ENCODE peak calls at places on chromosomes 2 and 18, in five cellular contexts. One of them, this sample, is unnamed. For H3K4me1, the result is how much of the 10 kb centered on the place peaks cover.

GRCh38 chr18:10406172-10406663 is 48.2 kb upstream of the APCDD1 start:
- DNase-seq in adrenal gland: no peak
- DNase-seq in pancreas: peak
- DNase-seq in transverse colon: no peak
- DNase-seq in K562: no peak
- DNase-seq in this sample: no peak

GRCh38 chr2:134852518-134852917 is 14.1 kb downstream of the ACMSD start:
- DNase-seq in adrenal gland: no peak
- DNase-seq in K562: no peak
- DNase-seq in transverse colon: no peak
- DNase-seq in pancreas: no peak
- DNase-seq in this sample: no peak

GRCh38 chr18:58046087-58046793 is 2.2 kb downstream of the NEDD4L start:
- DNase-seq in transverse colon: no peak
- DNase-seq in pancreas: no peak
- DNase-seq in K562: no peak
- DNase-seq in adrenal gland: no peak
- DNase-seq in this sample: no peak

GRCh38 chr2:98374286-98374685 is 28.0 kb downstream of the CNGA3 start:
- DNase-seq in pancreas: no peak
- DNase-seq in adrenal gland: no peak
- DNase-seq in K562: no peak
- DNase-seq in transverse colon: no peak
- DNase-seq in this sample: no peak

GRCh38 chr2:3201296-3201695 is 176.3 kb downstream of the EIPR1 start:
- DNase-seq in adrenal gland: no peak
- DNase-seq in transverse colon: no peak
- DNase-seq in pancreas: no peak
- DNase-seq in K562: no peak
- DNase-seq in this sample: no peak

GRCh38 chr2:201074996-201075395 is 3.2 kb downstream of the NDUFB3 start:
- DNase-seq in adrenal gland: no peak
- DNase-seq in pancreas: no peak
- DNase-seq in K562: no peak
- DNase-seq in transverse colon: no peak
- DNase-seq in this sample: no peak

GRCh38 chr2:54672587-54673456 is 50.6 kb upstream of the EML6 start:
- DNase-seq in pancreas: no peak
- DNase-seq in K562: no peak
- DNase-seq in transverse colon: peak
- DNase-seq in adrenal gland: no peak
- DNase-seq in this sample: peak

GRCh38 chr2:38933653-38934052 is 44.0 kb downstream of the ARHGEF33 start:
- DNase-seq in transverse colon: no peak
- DNase-seq in K562: no peak
- DNase-seq in pancreas: no peak
- DNase-seq in adrenal gland: no peak
- DNase-seq in this sample: no peak

GRCh38 chr2:60550151-60550983 is 3.1 kb downstream of the BCL11A start:
- DNase-seq in K562: peak
- DNase-seq in pancreas: peak
- DNase-seq in adrenal gland: peak
- DNase-seq in transverse colon: peak
- DNase-seq in this sample: peak

GRCh38 chr2:21694079-21694478 is 570.3 kb downstream of the TDRD15 start:
- DNase-seq in adrenal gland: no peak
- DNase-seq in pancreas: no peak
- DNase-seq in transverse colon: no peak
- DNase-seq in K562: no peak
- DNase-seq in this sample: no peak

GRCh38 chr2:68237976-68238580 is 14.3 kb downstream of the PPP3R1 start:
- DNase-seq in pancreas: no peak
- DNase-seq in K562: no peak
- DNase-seq in transverse colon: no peak
- DNase-seq in adrenal gland: no peak
- DNase-seq in this sample: no peak

GRCh38 chr18:11839556-11839955 is 11.7 kb upstream of the CHMP1B start:
- DNase-seq in pancreas: no peak
- DNase-seq in transverse colon: no peak
- DNase-seq in K562: no peak
- DNase-seq in adrenal gland: no peak
- DNase-seq in this sample: no peak

GRCh38 chr18:2240311-2240705 is 331.0 kb downstream of the METTL4 start:
- DNase-seq in transverse colon: no peak
- DNase-seq in K562: no peak
- DNase-seq in pancreas: no peak
- DNase-seq in adrenal gland: no peak
- DNase-seq in this sample: no peak

GRCh38 chr2:45825001-45825651 is 173.7 kb downstream of the PRKCE start:
- DNase-seq in transverse colon: no peak
- DNase-seq in K562: no peak
- DNase-seq in pancreas: no peak
- DNase-seq in adrenal gland: no peak
- DNase-seq in this sample: no peak

GRCh38 chr2:201130524-201131186 is 14.7 kb downstream of the CFLAR start:
- DNase-seq in transverse colon: no peak
- DNase-seq in pancreas: no peak
- DNase-seq in adrenal gland: no peak
- DNase-seq in K562: peak
- DNase-seq in this sample: no peak

GRCh38 chr2:112229365-112229764 is 25.5 kb downstream of the ZC3H8 start:
- DNase-seq in pancreas: peak
- DNase-seq in transverse colon: no peak
- DNase-seq in adrenal gland: peak
- DNase-seq in K562: no peak
- DNase-seq in this sample: no peak

GRCh38 chr2:173191601-173192000 is 116.0 kb downstream of the MAP3K20 start:
- DNase-seq in adrenal gland: no peak
- DNase-seq in transverse colon: no peak
- DNase-seq in pancreas: no peak
- DNase-seq in K562: no peak
- DNase-seq in this sample: no peak

GRCh38 chr2:42974697-42975357 is 182.4 kb upstream of the HAAO start:
- DNase-seq in pancreas: peak
- DNase-seq in K562: peak
- DNase-seq in transverse colon: peak
- DNase-seq in adrenal gland: peak
- DNase-seq in this sample: peak

GRCh38 chr18:34976899-34977786 is 64.1 kb upstream of the MAPRE2 start:
- DNase-seq in adrenal gland: peak
- DNase-seq in transverse colon: peak
- DNase-seq in pancreas: peak
- DNase-seq in K562: peak
- DNase-seq in this sample: peak

GRCh38 chr2:71667256-71668182 is 214.2 kb downstream of the DYSF start:
- DNase-seq in transverse colon: no peak
- DNase-seq in pancreas: no peak
- DNase-seq in adrenal gland: peak
- DNase-seq in K562: no peak
- DNase-seq in this sample: no peak

GRCh38 chr18:10044054-10044453 is 130.2 kb downstream of the VAPA start:
- DNase-seq in transverse colon: no peak
- DNase-seq in K562: no peak
- DNase-seq in adrenal gland: no peak
- DNase-seq in pancreas: no peak
- DNase-seq in this sample: no peak

GRCh38 chr2:237254911-237255578 is 158.9 kb downstream of the COL6A3 start:
- DNase-seq in pancreas: no peak
- DNase-seq in transverse colon: no peak
- DNase-seq in adrenal gland: no peak
- DNase-seq in K562: no peak
- DNase-seq in this sample: no peak

GRCh38 chr2:237251959-237252358 is 162.0 kb downstream of the COL6A3 start:
- DNase-seq in K562: no peak
- DNase-seq in adrenal gland: no peak
- DNase-seq in transverse colon: no peak
- DNase-seq in pancreas: no peak
- DNase-seq in this sample: no peak

GRCh38 chr2:237250599-237250998 is 163.4 kb downstream of the COL6A3 start:
- DNase-seq in transverse colon: no peak
- DNase-seq in adrenal gland: no peak
- DNase-seq in pancreas: no peak
- DNase-seq in K562: no peak
- DNase-seq in this sample: no peak

GRCh38 chr2:237254369-237254861 is 159.5 kb downstream of the COL6A3 start:
- DNase-seq in pancreas: no peak
- DNase-seq in adrenal gland: no peak
- DNase-seq in K562: no peak
- DNase-seq in transverse colon: no peak
- DNase-seq in this sample: no peak

DNA sequence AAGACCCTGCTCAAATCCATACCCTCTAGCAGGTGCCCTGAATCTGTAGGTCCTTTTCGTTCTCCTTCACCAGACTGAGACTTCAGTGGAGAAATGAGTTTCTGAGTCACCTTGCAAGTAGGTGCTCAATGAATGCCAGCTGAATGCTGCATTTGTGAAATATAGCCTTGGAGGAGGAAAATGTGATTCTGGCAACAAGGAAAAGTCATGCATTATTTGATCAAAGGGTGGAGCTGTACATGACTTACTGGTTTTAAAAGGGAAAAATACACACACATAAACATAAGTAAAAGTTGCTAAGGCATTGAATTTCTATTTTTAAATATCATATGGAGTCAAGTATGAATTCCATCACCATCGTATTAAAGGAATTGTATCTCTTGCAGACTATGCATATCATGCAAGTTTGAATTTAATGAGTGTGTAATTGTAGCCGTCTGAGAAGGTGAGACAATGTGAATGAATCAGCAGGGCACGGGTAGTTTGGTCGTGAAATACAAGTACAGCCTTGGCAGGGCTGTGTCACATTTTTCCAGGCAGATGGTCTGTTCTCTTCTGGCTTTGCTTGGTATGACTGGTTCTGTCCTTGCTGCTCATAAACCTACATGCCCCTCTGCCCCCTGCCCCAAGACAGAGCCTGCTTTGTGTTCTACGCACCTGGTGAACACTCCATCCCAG is 160.8 kb downstream of the COL6A3 start:
- DNase-seq in adrenal gland: no peak
- DNase-seq in transverse colon: no peak
- DNase-seq in pancreas: no peak
- DNase-seq in K562: no peak
- DNase-seq in this sample: no peak
- H3K4me1 ChIP-seq in adrenal gland: under half
- H3K4me1 ChIP-seq in transverse colon: under half
- H3K4me1 ChIP-seq in pancreas: under half
- H3K4me1 ChIP-seq in K562: under half
- H3K4me1 ChIP-seq in this sample: under half

DNA sequence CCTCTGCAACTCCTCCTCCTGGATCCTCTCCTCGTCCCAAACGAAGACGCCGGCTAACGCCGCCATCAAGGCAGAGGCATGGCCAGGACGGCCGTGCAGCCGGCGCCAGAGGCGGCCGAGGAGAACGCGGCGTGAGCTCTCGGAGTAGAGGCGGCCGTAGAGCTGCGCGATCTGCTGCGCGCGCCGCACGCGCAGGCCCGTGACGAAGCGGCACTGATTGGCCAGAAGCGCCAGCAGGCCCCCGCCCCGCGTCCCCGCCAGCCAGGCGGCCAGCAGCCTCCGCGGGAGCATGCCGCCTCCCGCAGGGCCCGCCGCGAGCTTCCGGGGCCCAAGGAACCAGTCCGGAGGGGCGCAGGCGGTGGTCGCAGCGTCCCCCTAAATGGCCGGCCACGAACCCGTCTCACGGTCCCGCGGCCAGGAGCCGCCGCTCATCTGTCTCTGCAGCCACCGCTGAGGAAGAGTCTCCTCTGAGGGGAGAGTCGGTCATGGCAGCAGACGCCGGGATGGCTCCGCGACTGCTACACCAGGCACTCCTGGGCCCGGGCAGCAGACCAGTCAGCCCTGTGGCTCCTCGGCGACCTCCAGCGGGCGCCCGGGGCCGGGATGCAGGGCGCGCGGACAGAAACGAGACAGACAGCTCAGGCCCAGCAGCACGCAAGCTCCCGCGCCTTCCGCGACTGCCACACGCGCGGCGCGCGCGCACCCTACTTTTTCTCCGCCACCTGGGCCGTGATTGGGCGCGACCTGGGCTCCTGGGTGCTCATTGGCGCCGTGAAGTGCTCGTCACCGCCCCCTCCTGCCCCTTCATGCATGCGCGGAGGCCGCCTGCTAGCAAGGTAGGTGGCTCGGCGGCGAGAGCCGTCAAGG is at the start of gene STARD7:
- DNase-seq in adrenal gland: peak
- DNase-seq in transverse colon: peak
- DNase-seq in K562: peak
- DNase-seq in pancreas: peak
- DNase-seq in this sample: peak
- TF ChIP-seq CTCF in adrenal gland: no peak
- TF ChIP-seq CTCF in transverse colon: no peak
- TF ChIP-seq CTCF in K562: peak
- TF ChIP-seq CTCF in pancreas: peak
- TF ChIP-seq CTCF in this sample: peak

DNA sequence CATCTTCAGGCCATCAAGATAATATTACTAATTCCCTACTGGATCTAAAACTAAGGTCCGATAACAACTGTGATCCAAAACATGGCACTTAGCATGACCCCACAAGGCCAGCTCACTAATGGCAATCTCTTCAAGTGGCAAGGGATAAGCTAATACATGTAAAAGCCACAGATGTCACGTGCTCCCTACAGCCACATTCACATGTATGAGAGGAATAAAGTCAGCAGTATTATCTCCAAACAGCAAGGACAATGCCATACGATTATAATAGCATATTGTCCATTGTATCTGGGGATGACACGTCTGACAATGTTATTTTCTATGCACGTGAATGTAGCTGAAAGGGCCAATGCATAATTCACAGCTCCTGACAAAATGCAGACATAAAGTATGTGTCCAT is 56.0 kb downstream of the KLF7 start:
- DNase-seq in K562: no peak
- DNase-seq in transverse colon: no peak
- DNase-seq in pancreas: no peak
- DNase-seq in adrenal gland: no peak
- DNase-seq in this sample: no peak
- H3K4me3 ChIP-seq in K562: no peak
- H3K4me3 ChIP-seq in transverse colon: no peak
- H3K4me3 ChIP-seq in pancreas: no peak
- H3K4me3 ChIP-seq in adrenal gland: no peak
- H3K4me3 ChIP-seq in this sample: no peak

DNA sequence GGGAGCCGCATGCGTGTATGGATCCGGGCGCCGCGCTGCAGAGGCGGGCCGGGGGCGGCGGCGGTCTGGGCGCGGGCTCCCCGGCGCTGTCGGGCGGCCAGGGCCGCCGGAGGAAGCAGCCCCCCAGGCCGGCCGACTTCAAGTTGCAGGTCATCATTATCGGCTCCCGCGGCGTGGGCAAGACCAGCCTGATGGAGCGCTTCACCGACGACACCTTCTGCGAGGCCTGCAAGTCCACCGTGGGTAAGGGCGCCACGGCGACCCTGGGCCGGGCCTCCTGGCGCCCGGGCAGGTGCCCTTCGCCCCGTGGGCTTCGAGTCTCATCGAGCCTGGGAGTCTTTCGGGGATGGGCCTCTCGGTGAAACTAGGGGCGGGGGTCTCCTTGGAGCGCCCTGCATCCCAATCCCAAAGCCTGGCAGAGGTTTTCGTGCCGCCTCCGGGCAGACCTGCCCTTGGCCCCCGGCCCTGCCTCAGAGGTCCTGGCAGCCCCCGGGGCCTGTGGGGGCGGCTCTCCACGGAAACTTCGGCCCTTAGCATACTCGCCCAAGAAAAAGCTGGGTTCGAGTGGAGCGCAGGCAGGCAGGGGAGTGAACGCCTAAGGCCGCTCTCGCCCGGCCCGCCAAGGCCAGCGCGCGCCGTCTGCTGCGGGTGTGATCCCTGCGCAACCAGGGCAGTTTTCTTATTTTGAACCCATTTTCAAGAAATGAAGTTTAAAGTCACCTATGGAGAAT is 639 bp downstream of the RAB12 start:
- DNase-seq in transverse colon: peak
- DNase-seq in adrenal gland: no peak
- DNase-seq in pancreas: peak
- DNase-seq in K562: peak
- DNase-seq in this sample: peak
- H3K4me1 ChIP-seq in transverse colon: under half
- H3K4me1 ChIP-seq in adrenal gland: under half
- H3K4me1 ChIP-seq in pancreas: under half
- H3K4me1 ChIP-seq in K562: under half
- H3K4me1 ChIP-seq in this sample: under half

This sample was measured in mucosa of descending colon.